ENCODE peak calls at places on chromosomes 7 and 10, in ten cellular contexts. One of them, this sample, is unnamed.

GRCh38 chr7:48904975-48905374 is 19.4 kb upstream of the CDC14C start:
- DNase-seq in stomach: no peak
- DNase-seq in T-helper 22 cell: no peak
- DNase-seq in NCI-H1105: no peak
- DNase-seq in HuH-7: no peak
- DNase-seq in naive thymus-derived CD8-positive, alpha-beta T cell: no peak
- DNase-seq in sciatic nerve: no peak
- DNase-seq in effector memory CD8-positive, alpha-beta T cell: no peak
- DNase-seq in adrenal gland: no peak
- DNase-seq in OCI-M1: peak; percentile 16
- DNase-seq in this sample: no peak

GRCh38 chr10:77563638-77564270 is 73.9 kb downstream of the KCNMA1 start:
- DNase-seq in stomach: peak; percentile 73
- DNase-seq in T-helper 22 cell: no peak
- DNase-seq in NCI-H1105: no peak
- DNase-seq in HuH-7: no peak
- DNase-seq in naive thymus-derived CD8-positive, alpha-beta T cell: no peak
- DNase-seq in sciatic nerve: no peak
- DNase-seq in effector memory CD8-positive, alpha-beta T cell: no peak
- DNase-seq in adrenal gland: no peak
- DNase-seq in OCI-M1: no peak
- DNase-seq in this sample: no peak

GRCh38 chr7:39659356-39660013 is 36.1 kb downstream of the RALA start:
- DNase-seq in stomach: no peak
- DNase-seq in T-helper 22 cell: no peak
- DNase-seq in NCI-H1105: no peak
- DNase-seq in HuH-7: no peak
- DNase-seq in naive thymus-derived CD8-positive, alpha-beta T cell: no peak
- DNase-seq in sciatic nerve: no peak
- DNase-seq in effector memory CD8-positive, alpha-beta T cell: no peak
- DNase-seq in adrenal gland: no peak
- DNase-seq in OCI-M1: no peak
- DNase-seq in this sample: no peak

GRCh38 chr10:125472037-125472607 is 210.8 kb downstream of the TEX36 start:
- DNase-seq in stomach: no peak
- DNase-seq in T-helper 22 cell: no peak
- DNase-seq in NCI-H1105: no peak
- DNase-seq in HuH-7: peak; percentile 3
- DNase-seq in naive thymus-derived CD8-positive, alpha-beta T cell: no peak
- DNase-seq in sciatic nerve: no peak
- DNase-seq in effector memory CD8-positive, alpha-beta T cell: no peak
- DNase-seq in adrenal gland: no peak
- DNase-seq in OCI-M1: no peak
- DNase-seq in this sample: no peak

GRCh38 chr10:71784679-71785272 is 11.5 kb upstream of the VSIR start:
- DNase-seq in stomach: no peak
- DNase-seq in T-helper 22 cell: no peak
- DNase-seq in NCI-H1105: no peak
- DNase-seq in HuH-7: no peak
- DNase-seq in naive thymus-derived CD8-positive, alpha-beta T cell: no peak
- DNase-seq in sciatic nerve: no peak
- DNase-seq in effector memory CD8-positive, alpha-beta T cell: no peak
- DNase-seq in adrenal gland: no peak
- DNase-seq in OCI-M1: no peak
- DNase-seq in this sample: no peak

GRCh38 chr10:110679633-110680472 is 35.7 kb downstream of the RBM20 start:
- DNase-seq in stomach: no peak
- DNase-seq in T-helper 22 cell: no peak
- DNase-seq in NCI-H1105: no peak
- DNase-seq in HuH-7: no peak
- DNase-seq in naive thymus-derived CD8-positive, alpha-beta T cell: no peak
- DNase-seq in sciatic nerve: no peak
- DNase-seq in effector memory CD8-positive, alpha-beta T cell: no peak
- DNase-seq in adrenal gland: no peak
- DNase-seq in OCI-M1: no peak
- DNase-seq in this sample: no peak

GRCh38 chr7:12207046-12207445 is 4.0 kb upstream of the TMEM106B start:
- DNase-seq in stomach: peak; percentile 31
- DNase-seq in T-helper 22 cell: no peak
- DNase-seq in NCI-H1105: no peak
- DNase-seq in HuH-7: no peak
- DNase-seq in naive thymus-derived CD8-positive, alpha-beta T cell: no peak
- DNase-seq in sciatic nerve: no peak
- DNase-seq in effector memory CD8-positive, alpha-beta T cell: no peak
- DNase-seq in adrenal gland: peak; percentile 45
- DNase-seq in OCI-M1: no peak
- DNase-seq in this sample: no peak

GRCh38 chr10:49610015-49610734 is at the start of gene SLC18A3:
- DNase-seq in stomach: no peak
- DNase-seq in T-helper 22 cell: no peak
- DNase-seq in NCI-H1105: peak; percentile 34
- DNase-seq in HuH-7: peak; percentile 26
- DNase-seq in naive thymus-derived CD8-positive, alpha-beta T cell: no peak
- DNase-seq in sciatic nerve: peak; percentile 47
- DNase-seq in effector memory CD8-positive, alpha-beta T cell: no peak
- DNase-seq in adrenal gland: no peak
- DNase-seq in OCI-M1: no peak
- DNase-seq in this sample: no peak

GRCh38 chr7:142603870-142604448 is 145.3 kb upstream of the PRSS1 start:
- DNase-seq in stomach: peak; percentile 39
- DNase-seq in T-helper 22 cell: peak; percentile 25
- DNase-seq in NCI-H1105: peak; percentile 61
- DNase-seq in HuH-7: peak; percentile 37
- DNase-seq in naive thymus-derived CD8-positive, alpha-beta T cell: peak; percentile 37
- DNase-seq in sciatic nerve: no peak
- DNase-seq in effector memory CD8-positive, alpha-beta T cell: peak; percentile 35
- DNase-seq in adrenal gland: peak; percentile 24
- DNase-seq in OCI-M1: peak; percentile 63
- DNase-seq in this sample: peak; percentile 73

GRCh38 chr10:5291501-5292195 is 73.1 kb upstream of the UCN3 start:
- DNase-seq in stomach: no peak
- DNase-seq in T-helper 22 cell: peak; percentile 55
- DNase-seq in NCI-H1105: no peak
- DNase-seq in HuH-7: no peak
- DNase-seq in naive thymus-derived CD8-positive, alpha-beta T cell: peak; percentile 24
- DNase-seq in sciatic nerve: no peak
- DNase-seq in effector memory CD8-positive, alpha-beta T cell: peak; percentile 28
- DNase-seq in adrenal gland: no peak
- DNase-seq in OCI-M1: peak; percentile 94
- DNase-seq in this sample: no peak

GRCh38 chr7:44289341-44290249 is 35.8 kb downstream of the CAMK2B start:
- DNase-seq in stomach: peak; percentile 17
- DNase-seq in T-helper 22 cell: no peak
- DNase-seq in NCI-H1105: no peak
- DNase-seq in HuH-7: no peak
- DNase-seq in naive thymus-derived CD8-positive, alpha-beta T cell: peak; percentile 11
- DNase-seq in sciatic nerve: peak; percentile 31
- DNase-seq in effector memory CD8-positive, alpha-beta T cell: no peak
- DNase-seq in adrenal gland: peak; percentile 15
- DNase-seq in OCI-M1: no peak
- DNase-seq in this sample: no peak

GRCh38 chr7:76356823-76357222 is 2.0 kb downstream of the YWHAG start:
- DNase-seq in stomach: no peak
- DNase-seq in T-helper 22 cell: no peak
- DNase-seq in NCI-H1105: peak; percentile 75
- DNase-seq in HuH-7: no peak
- DNase-seq in naive thymus-derived CD8-positive, alpha-beta T cell: no peak
- DNase-seq in sciatic nerve: no peak
- DNase-seq in effector memory CD8-positive, alpha-beta T cell: no peak
- DNase-seq in adrenal gland: peak; percentile 59
- DNase-seq in OCI-M1: peak; percentile 35
- DNase-seq in this sample: peak; percentile 30

GRCh38 chr10:4131407-4132215 is 346.6 kb upstream of the KLF6 start:
- DNase-seq in stomach: no peak
- DNase-seq in T-helper 22 cell: peak; percentile 39
- DNase-seq in NCI-H1105: no peak
- DNase-seq in HuH-7: no peak
- DNase-seq in naive thymus-derived CD8-positive, alpha-beta T cell: no peak
- DNase-seq in sciatic nerve: no peak
- DNase-seq in effector memory CD8-positive, alpha-beta T cell: peak; percentile 21
- DNase-seq in adrenal gland: no peak
- DNase-seq in OCI-M1: peak; percentile 40
- DNase-seq in this sample: peak; percentile 63

GRCh38 chr7:22860784-22861482 is 38.3 kb upstream of the TOMM7 start:
- DNase-seq in stomach: no peak
- DNase-seq in T-helper 22 cell: no peak
- DNase-seq in NCI-H1105: no peak
- DNase-seq in HuH-7: no peak
- DNase-seq in naive thymus-derived CD8-positive, alpha-beta T cell: peak; percentile 20
- DNase-seq in sciatic nerve: no peak
- DNase-seq in effector memory CD8-positive, alpha-beta T cell: peak; percentile 16
- DNase-seq in adrenal gland: no peak
- DNase-seq in OCI-M1: peak; percentile 34
- DNase-seq in this sample: peak; percentile 40

GRCh38 chr10:58237014-58237830 is 30.5 kb downstream of the IPMK start:
- DNase-seq in stomach: no peak
- DNase-seq in T-helper 22 cell: no peak
- DNase-seq in NCI-H1105: no peak
- DNase-seq in HuH-7: no peak
- DNase-seq in naive thymus-derived CD8-positive, alpha-beta T cell: no peak
- DNase-seq in sciatic nerve: no peak
- DNase-seq in effector memory CD8-positive, alpha-beta T cell: no peak
- DNase-seq in adrenal gland: no peak
- DNase-seq in OCI-M1: no peak
- DNase-seq in this sample: no peak

GRCh38 chr7:107972986-107973385 is 30.0 kb downstream of the LAMB1 start:
- DNase-seq in stomach: no peak
- DNase-seq in T-helper 22 cell: no peak
- DNase-seq in NCI-H1105: no peak
- DNase-seq in HuH-7: no peak
- DNase-seq in naive thymus-derived CD8-positive, alpha-beta T cell: no peak
- DNase-seq in sciatic nerve: no peak
- DNase-seq in effector memory CD8-positive, alpha-beta T cell: no peak
- DNase-seq in adrenal gland: no peak
- DNase-seq in OCI-M1: no peak
- DNase-seq in this sample: no peak

GRCh38 chr7:340979-341694 is 51.2 kb downstream of the FOXL3 start:
- DNase-seq in stomach: no peak
- DNase-seq in T-helper 22 cell: no peak
- DNase-seq in NCI-H1105: no peak
- DNase-seq in HuH-7: no peak
- DNase-seq in naive thymus-derived CD8-positive, alpha-beta T cell: no peak
- DNase-seq in sciatic nerve: no peak
- DNase-seq in effector memory CD8-positive, alpha-beta T cell: no peak
- DNase-seq in adrenal gland: no peak
- DNase-seq in OCI-M1: no peak
- DNase-seq in this sample: no peak

GRCh38 chr10:132107947-132108877 is 42.5 kb downstream of the JAKMIP3 start:
- DNase-seq in stomach: peak; percentile 16
- DNase-seq in T-helper 22 cell: no peak
- DNase-seq in NCI-H1105: no peak
- DNase-seq in HuH-7: no peak
- DNase-seq in naive thymus-derived CD8-positive, alpha-beta T cell: no peak
- DNase-seq in sciatic nerve: peak; percentile 51
- DNase-seq in effector memory CD8-positive, alpha-beta T cell: no peak
- DNase-seq in adrenal gland: no peak
- DNase-seq in OCI-M1: no peak
- DNase-seq in this sample: no peak

GRCh38 chr7:134630890-134631289 is 15.8 kb upstream of the BPGM start:
- DNase-seq in stomach: no peak
- DNase-seq in T-helper 22 cell: no peak
- DNase-seq in NCI-H1105: no peak
- DNase-seq in HuH-7: no peak
- DNase-seq in naive thymus-derived CD8-positive, alpha-beta T cell: no peak
- DNase-seq in sciatic nerve: no peak
- DNase-seq in effector memory CD8-positive, alpha-beta T cell: no peak
- DNase-seq in adrenal gland: no peak
- DNase-seq in OCI-M1: no peak
- DNase-seq in this sample: no peak

GRCh38 chr7:149496642-149497391 is 792 bp downstream of the ZNF746 start:
- DNase-seq in stomach: peak; percentile 43
- DNase-seq in T-helper 22 cell: peak; percentile 36
- DNase-seq in NCI-H1105: no peak
- DNase-seq in HuH-7: peak; percentile 50
- DNase-seq in naive thymus-derived CD8-positive, alpha-beta T cell: peak; percentile 52
- DNase-seq in sciatic nerve: peak; percentile 74
- DNase-seq in effector memory CD8-positive, alpha-beta T cell: peak; percentile 43
- DNase-seq in adrenal gland: peak; percentile 59
- DNase-seq in OCI-M1: peak; percentile 1
- DNase-seq in this sample: peak; percentile 43

GRCh38 chr7:142250705-142251104 is 7.2 kb downstream of the PRSS58 start:
- DNase-seq in stomach: no peak
- DNase-seq in T-helper 22 cell: no peak
- DNase-seq in NCI-H1105: no peak
- DNase-seq in HuH-7: no peak
- DNase-seq in naive thymus-derived CD8-positive, alpha-beta T cell: no peak
- DNase-seq in sciatic nerve: no peak
- DNase-seq in effector memory CD8-positive, alpha-beta T cell: no peak
- DNase-seq in adrenal gland: no peak
- DNase-seq in OCI-M1: no peak
- DNase-seq in this sample: no peak

GRCh38 chr10:95756061-95756751 is at the start of gene ENTPD1:
- DNase-seq in stomach: no peak
- DNase-seq in T-helper 22 cell: no peak
- DNase-seq in NCI-H1105: no peak
- DNase-seq in HuH-7: no peak
- DNase-seq in naive thymus-derived CD8-positive, alpha-beta T cell: no peak
- DNase-seq in sciatic nerve: no peak
- DNase-seq in effector memory CD8-positive, alpha-beta T cell: no peak
- DNase-seq in adrenal gland: no peak
- DNase-seq in OCI-M1: peak; percentile 31
- DNase-seq in this sample: peak; percentile 64

GRCh38 chr10:13961096-13961495 is 369.6 kb downstream of the FRMD4A start:
- DNase-seq in stomach: no peak
- DNase-seq in T-helper 22 cell: no peak
- DNase-seq in NCI-H1105: no peak
- DNase-seq in HuH-7: no peak
- DNase-seq in naive thymus-derived CD8-positive, alpha-beta T cell: no peak
- DNase-seq in sciatic nerve: no peak
- DNase-seq in effector memory CD8-positive, alpha-beta T cell: no peak
- DNase-seq in adrenal gland: no peak
- DNase-seq in OCI-M1: no peak
- DNase-seq in this sample: no peak

GRCh38 chr7:155911471-155912105 is 99.3 kb upstream of the SHH start:
- DNase-seq in stomach: no peak
- DNase-seq in T-helper 22 cell: no peak
- DNase-seq in NCI-H1105: no peak
- DNase-seq in HuH-7: no peak
- DNase-seq in naive thymus-derived CD8-positive, alpha-beta T cell: no peak
- DNase-seq in sciatic nerve: no peak
- DNase-seq in effector memory CD8-positive, alpha-beta T cell: no peak
- DNase-seq in adrenal gland: no peak
- DNase-seq in OCI-M1: no peak
- DNase-seq in this sample: no peak

GRCh38 chr7:25262586-25262985 is 34.3 kb upstream of the NPVF start:
- DNase-seq in stomach: no peak
- DNase-seq in T-helper 22 cell: no peak
- DNase-seq in NCI-H1105: no peak
- DNase-seq in HuH-7: no peak
- DNase-seq in naive thymus-derived CD8-positive, alpha-beta T cell: no peak
- DNase-seq in sciatic nerve: no peak
- DNase-seq in effector memory CD8-positive, alpha-beta T cell: no peak
- DNase-seq in adrenal gland: no peak
- DNase-seq in OCI-M1: no peak
- DNase-seq in this sample: no peak

GRCh38 chr7:134814730-134815364 is 35.4 kb downstream of the CALD1 start:
- DNase-seq in stomach: no peak
- DNase-seq in T-helper 22 cell: no peak
- DNase-seq in NCI-H1105: no peak
- DNase-seq in HuH-7: no peak
- DNase-seq in naive thymus-derived CD8-positive, alpha-beta T cell: no peak
- DNase-seq in sciatic nerve: no peak
- DNase-seq in effector memory CD8-positive, alpha-beta T cell: no peak
- DNase-seq in adrenal gland: no peak
- DNase-seq in OCI-M1: no peak
- DNase-seq in this sample: no peak

GRCh38 chr7:29177963-29178612 is 16.5 kb upstream of the CHN2 start:
- DNase-seq in stomach: peak; percentile 31
- DNase-seq in T-helper 22 cell: no peak
- DNase-seq in NCI-H1105: no peak
- DNase-seq in HuH-7: no peak
- DNase-seq in naive thymus-derived CD8-positive, alpha-beta T cell: no peak
- DNase-seq in sciatic nerve: peak; percentile 65
- DNase-seq in effector memory CD8-positive, alpha-beta T cell: no peak
- DNase-seq in adrenal gland: peak; percentile 48
- DNase-seq in OCI-M1: no peak
- DNase-seq in this sample: no peak

GRCh38 chr10:49408437-49409306 is 12.8 kb upstream of the DRGX start:
- DNase-seq in stomach: no peak
- DNase-seq in T-helper 22 cell: no peak
- DNase-seq in NCI-H1105: no peak
- DNase-seq in HuH-7: no peak
- DNase-seq in naive thymus-derived CD8-positive, alpha-beta T cell: no peak
- DNase-seq in sciatic nerve: no peak
- DNase-seq in effector memory CD8-positive, alpha-beta T cell: no peak
- DNase-seq in adrenal gland: no peak
- DNase-seq in OCI-M1: peak; percentile 19
- DNase-seq in this sample: peak; percentile 71

This sample was measured in OCI-LY7.